ENCODE peak calls at places on chromosomes 13 and 19, in six cellular contexts. R is left lung, S is iPS DF 6.9, G is hepatocyte, H is neural progenitor cell, M is lung. J is an unnamed sample. For H3K36me3 and H3K27me3, the result is how much of the 10 kb centered on the place peaks cover.

GRCh38 chr19:45400192-45400591 is 4.7 kb downstream of the PPP1R13L start:
- DNase-seq in R (no peak), M (no peak), G (peak), H (no peak), S (no peak), J (peak)

GRCh38 chr19:35260694-35261304 is 8.0 kb upstream of the USF2 start:
- DNase-seq in R (peak), G (no peak), M (no peak), H (no peak), S (no peak), J (peak)

GRCh38 chr13:32821149-32821688 is 195.0 kb upstream of the KL start:
- DNase-seq in H (no peak), G (no peak), S (no peak), M (no peak), R (no peak), J (no peak)

GRCh38 chr19:51168571-51169282 is 26.6 kb downstream of the SIGLEC7 start:
- DNase-seq in G (no peak), M (no peak), R (no peak), S (no peak), H (no peak), J (no peak)

GRCh38 chr19:56476671-56477428 is at the start of gene ZNF667:
- DNase-seq in G (peak), H (peak), M (no peak), R (peak), S (no peak), J (peak)

GRCh38 chr13:79799049-79799448 is 318.1 kb downstream of the NDFIP2 start:
- DNase-seq in M (no peak), G (no peak), S (no peak), R (no peak), H (no peak), J (no peak)

GRCh38 chr13:23384111-23384510 is 49.4 kb downstream of the SACS start:
- DNase-seq in R (no peak), H (no peak), S (no peak), M (no peak), G (no peak), J (no peak)

GRCh38 chr19:30430206-30430734 is 58.1 kb downstream of the ZNF536 start:
- DNase-seq in G (no peak), S (no peak), H (no peak), M (no peak), R (no peak), J (no peak)

GRCh38 chr13:79541426-79542049 is 60.6 kb downstream of the NDFIP2 start:
- DNase-seq in R (no peak), M (no peak), S (peak), H (peak), G (peak), J (no peak)

GRCh38 chr13:101709952-101710351 is 257.5 kb downstream of the ITGBL1 start:
- DNase-seq in G (no peak), S (no peak), H (no peak), M (no peak), R (no peak), J (no peak)

GRCh38 chr19:8515317-8515716 is 1.4 kb upstream of the ZNF414 start:
- DNase-seq in G (no peak), S (no peak), H (no peak), R (no peak), M (no peak), J (no peak)

GRCh38 chr13:52070929-52071523 is 46.5 kb downstream of the UTP14C start:
- DNase-seq in H (no peak), R (no peak), M (no peak), S (no peak), G (no peak), J (no peak)

GRCh38 chr19:46840157-46840942 is 10.3 kb downstream of the AP2S1 start:
- DNase-seq in R (no peak), S (peak), H (peak), M (no peak), G (peak), J (peak)

GRCh38 chr13:112892759-112893569 is 76.0 kb upstream of the MCF2L start:
- DNase-seq in S (no peak), G (peak), R (peak), H (peak), M (no peak), J (no peak)
- H3K4me3 ChIP-seq in S (no peak), G (no peak), R (no peak), H (peak), M (no peak), J (peak)

GRCh38 chr19:24051516-24051915 is 35.5 kb upstream of the ZNF254 start:
- DNase-seq in S (no peak), R (no peak), G (no peak), H (no peak), M (no peak), J (no peak)

GRCh38 chr19:24049537-24049936 is 37.5 kb upstream of the ZNF254 start:
- DNase-seq in R (no peak), G (no peak), S (no peak), H (no peak), M (no peak), J (no peak)

GRCh38 chr19:24048261-24048660 is 38.7 kb upstream of the ZNF254 start:
- DNase-seq in H (no peak), S (no peak), M (no peak), G (no peak), R (no peak), J (no peak)

GRCh38 chr19:24040621-24041020 is 46.4 kb upstream of the ZNF254 start:
- DNase-seq in S (no peak), R (no peak), M (no peak), G (no peak), H (no peak), J (no peak)

GRCh38 chr19:24046550-24046949 is 40.4 kb upstream of the ZNF254 start:
- DNase-seq in M (no peak), S (no peak), G (no peak), R (no peak), H (no peak), J (no peak)
- H3K36me3 ChIP-seq in M (under half), S (under half), G (under half), R (under half), H (under half), J (under half)

GRCh38 chr19:38228491-38229439 is 4.7 kb upstream of the DPF1 start:
- DNase-seq in H (peak), G (no peak), M (no peak), S (no peak), R (no peak), J (peak)

GRCh38 chr19:38229585-38230073 is 5.6 kb upstream of the DPF1 start:
- DNase-seq in H (peak), S (no peak), G (peak), M (peak), R (no peak), J (peak)

GRCh38 chr19:38224014-38224862 is at the start of gene DPF1:
- DNase-seq in R (peak), S (no peak), H (peak), M (no peak), G (peak), J (peak)

GRCh38 chr19:38228005-38228377 is 4.0 kb upstream of the DPF1 start:
- DNase-seq in S (no peak), G (no peak), M (no peak), H (peak), R (no peak), J (no peak)

GRCh38 chr19:38227272-38228004 is 3.4 kb upstream of the DPF1 start:
- DNase-seq in H (no peak), M (no peak), R (no peak), S (no peak), G (no peak), J (peak)
- H3K27me3 ChIP-seq in H (half or more), M (under half), R (half or more), S (under half), G (under half), J (under half)

GRCh38 chr19:54160948-54161347 is 1.4 kb upstream of the LENG1 start:
- DNase-seq in G (no peak), M (no peak), H (no peak), R (no peak), S (no peak), J (no peak)

GRCh38 chr19:54162241-54162805 is 2.8 kb upstream of the LENG1 start:
- DNase-seq in G (peak), H (peak), S (no peak), M (peak), R (peak), J (peak)

GRCh38 chr19:54162884-54163283 is 3.4 kb upstream of the LENG1 start:
- DNase-seq in R (no peak), M (no peak), H (no peak), S (no peak), G (no peak), J (no peak)

GRCh38 chr19:54165222-54165621 is 5.7 kb upstream of the LENG1 start:
- DNase-seq in M (no peak), R (no peak), S (no peak), H (no peak), G (no peak), J (no peak)

DNA sequence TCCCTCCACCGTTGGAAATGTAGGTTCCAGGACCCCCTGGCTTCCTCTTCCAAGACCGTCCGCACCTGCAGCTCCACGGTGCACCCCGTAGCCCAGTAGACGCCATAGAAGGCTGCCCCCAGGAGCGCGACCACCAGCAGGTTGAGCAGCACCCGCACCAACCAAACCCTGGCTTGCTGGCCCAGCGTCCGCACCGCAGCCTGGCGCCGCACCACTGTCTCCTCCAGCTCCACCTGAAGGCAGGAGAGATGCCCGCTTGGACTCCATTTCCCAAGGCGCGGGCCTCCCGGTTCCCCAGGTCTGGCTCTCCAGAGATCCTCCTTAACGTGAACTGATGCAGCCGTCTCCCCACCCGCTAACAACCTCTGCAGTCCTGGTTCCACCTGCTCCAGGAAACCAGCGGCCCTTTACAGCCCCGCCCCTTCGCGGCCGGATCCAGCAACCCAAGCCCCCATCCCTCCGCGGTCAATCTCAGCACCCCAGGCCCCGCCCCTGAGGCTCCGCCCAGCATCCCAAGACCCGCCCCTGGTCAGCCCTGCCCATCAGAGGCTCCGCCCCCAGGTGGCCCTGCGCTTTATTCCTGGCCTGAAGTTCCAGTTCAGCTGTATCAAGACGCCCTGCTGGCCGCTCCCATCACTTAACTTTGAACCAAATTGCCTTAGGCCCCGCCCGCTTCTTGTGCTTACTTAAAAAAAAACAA is 5.0 kb upstream of the LENG1 start:
- DNase-seq in H (peak), M (peak), R (peak), G (peak), S (no peak), J (peak)
- H3K4me3 ChIP-seq in H (no peak), M (no peak), R (peak), G (no peak), S (peak), J (peak)

DNA sequence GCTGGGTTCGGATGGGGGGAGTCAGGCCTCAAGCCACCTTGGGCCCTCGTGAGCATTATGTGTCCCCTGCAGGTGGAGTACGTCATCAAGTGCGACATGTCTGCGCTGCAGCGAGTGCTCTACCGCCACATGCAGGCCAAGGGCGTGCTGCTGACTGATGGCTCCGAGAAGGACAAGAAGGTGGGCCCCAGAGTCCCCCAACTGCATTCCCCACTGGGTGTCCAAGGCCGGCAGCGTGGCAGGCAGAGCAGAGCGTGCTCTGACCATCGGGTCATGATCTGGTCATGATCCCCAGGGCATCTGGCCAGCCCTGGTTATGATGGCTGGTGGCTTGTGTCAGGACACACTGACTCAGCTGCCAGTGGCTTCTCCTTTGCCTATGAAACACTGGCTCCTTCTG is 63.4 kb downstream of the SMARCA4 start:
- DNase-seq in R (no peak), G (no peak), M (no peak), H (no peak), S (no peak), J (peak)
- H3K36me3 ChIP-seq in R (under half), G (under half), M (half or more), H (under half), S (half or more), J (half or more)

DNA sequence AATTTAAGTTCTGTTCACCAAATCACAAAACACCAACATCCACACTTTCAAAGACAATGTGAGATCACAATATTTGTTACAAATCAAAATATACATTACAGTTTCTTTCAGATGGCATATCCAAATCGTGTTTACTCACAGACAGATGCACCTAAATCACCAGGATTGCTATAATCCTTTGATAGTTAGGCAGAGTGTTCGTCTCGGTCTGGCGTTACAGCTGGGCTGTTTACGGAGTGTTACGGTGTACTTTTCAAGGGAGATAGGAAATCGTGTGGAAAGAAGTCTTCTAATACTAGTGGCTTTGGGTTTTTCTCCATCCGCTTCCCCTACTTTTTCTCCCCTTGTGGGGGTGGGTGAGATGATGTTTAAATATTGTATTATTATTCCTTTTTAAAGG is 1.9 kb downstream of the MAB21L1 start:
- DNase-seq in M (no peak), S (no peak), H (peak), R (no peak), G (no peak), J (peak)
- H3K27me3 ChIP-seq in M (under half), S (half or more), H (half or more), R (half or more), G (half or more), J (half or more)

GRCh38 chr13:99982021-99982740 is 597 bp downstream of the ZIC2 start:
- DNase-seq in S (no peak), H (peak), M (no peak), G (peak), R (peak), J (peak)

GRCh38 chr13:99984134-99984462 is 2.5 kb downstream of the ZIC2 start:
- DNase-seq in M (no peak), S (no peak), H (peak), G (no peak), R (no peak), J (no peak)

GRCh38 chr13:99982741-99983400 is 1.3 kb downstream of the ZIC2 start:
- DNase-seq in R (no peak), S (no peak), M (no peak), H (peak), G (no peak), J (peak)

GRCh38 chr13:99984463-99985242 is 3.1 kb downstream of the ZIC2 start:
- DNase-seq in S (no peak), H (peak), M (no peak), R (no peak), G (peak), J (peak)

DNA sequence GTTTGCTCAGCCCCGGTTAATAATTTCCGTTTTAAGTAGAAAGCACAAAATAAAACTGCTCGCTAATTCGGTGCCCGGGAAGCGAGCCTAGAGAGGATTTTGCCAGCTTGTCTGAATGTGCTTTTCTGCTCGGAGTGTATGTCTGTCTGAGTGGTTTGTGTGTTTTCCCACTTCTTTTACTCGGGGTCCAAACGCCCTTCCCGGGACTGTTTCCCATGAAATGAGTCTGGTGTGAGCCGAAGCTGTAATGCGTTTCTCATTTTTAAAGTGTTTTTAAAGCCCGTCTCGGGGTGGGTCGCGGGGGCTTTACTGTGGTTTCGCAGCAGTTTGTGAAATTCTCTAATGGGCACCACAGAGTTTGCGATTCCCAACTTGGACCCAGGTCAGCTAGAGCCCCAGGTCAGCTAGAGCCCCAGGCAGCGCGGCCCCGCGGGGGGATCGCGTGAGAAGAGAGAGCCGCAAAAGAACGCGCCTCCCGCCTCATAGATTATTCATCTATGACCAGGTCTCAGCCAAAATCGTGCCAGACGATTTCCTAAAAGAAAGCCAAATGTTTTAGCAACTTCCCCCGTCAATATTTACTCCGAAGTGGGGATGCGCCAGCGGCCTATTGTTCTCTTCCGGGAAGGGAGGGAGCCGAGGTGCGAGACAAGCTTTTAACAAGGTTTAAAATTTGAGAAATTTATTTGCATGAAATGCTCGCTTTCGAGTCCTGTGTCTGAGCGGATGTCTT is 2.0 kb downstream of the ZIC2 start:
- DNase-seq in R (no peak), S (no peak), H (peak), G (peak), M (no peak), J (peak)
- H3K4me3 ChIP-seq in R (no peak), S (peak), H (peak), G (no peak), M (no peak), J (peak)

GRCh38 chr19:16861875-16862274 is 26.9 kb upstream of the F2RL3 start:
- DNase-seq in M (no peak), S (no peak), G (no peak), R (peak), H (no peak), J (no peak)
- H3K36me3 ChIP-seq in M (under half), S (under half), G (under half), R (under half), H (under half), J (under half)

J was measured in H7.